ENCODE peak calls at places on chromosomes 13 and 19, in seven cellular contexts. One of them, this sample, is unnamed.

GRCh38 chr19:40616178-40616577 is 15.0 kb downstream of the LTBP4 start:
- DNase-seq in heart right ventricle: no peak
- DNase-seq in ovary: no peak
- DNase-seq in CD8-positive, alpha-beta memory T cell: no peak
- DNase-seq in adrenal gland: no peak
- DNase-seq in cardiac muscle cell: no peak
- DNase-seq in RWPE2: no peak
- DNase-seq in this sample: no peak

GRCh38 chr19:43207991-43208390 is 2.6 kb upstream of the PSG4 start:
- DNase-seq in heart right ventricle: no peak
- DNase-seq in ovary: no peak
- DNase-seq in CD8-positive, alpha-beta memory T cell: no peak
- DNase-seq in adrenal gland: no peak
- DNase-seq in cardiac muscle cell: no peak
- DNase-seq in RWPE2: no peak
- DNase-seq in this sample: no peak

GRCh38 chr13:113918580-113918979 is 54.7 kb upstream of the GAS6 start:
- DNase-seq in heart right ventricle: no peak
- DNase-seq in ovary: no peak
- DNase-seq in CD8-positive, alpha-beta memory T cell: no peak
- DNase-seq in adrenal gland: no peak
- DNase-seq in cardiac muscle cell: no peak
- DNase-seq in RWPE2: no peak
- DNase-seq in this sample: no peak

GRCh38 chr19:43776285-43776684 is 4.5 kb downstream of the KCNN4 start:
- DNase-seq in heart right ventricle: no peak
- DNase-seq in ovary: no peak
- DNase-seq in CD8-positive, alpha-beta memory T cell: no peak
- DNase-seq in adrenal gland: no peak
- DNase-seq in cardiac muscle cell: no peak
- DNase-seq in RWPE2: no peak
- DNase-seq in this sample: no peak

GRCh38 chr13:57311009-57311586 is 144.1 kb downstream of the PRR20E start:
- DNase-seq in heart right ventricle: no peak
- DNase-seq in ovary: no peak
- DNase-seq in CD8-positive, alpha-beta memory T cell: no peak
- DNase-seq in adrenal gland: no peak
- DNase-seq in cardiac muscle cell: no peak
- DNase-seq in RWPE2: no peak
- DNase-seq in this sample: peak; percentile 25

GRCh38 chr19:51690359-51691121 is 2.6 kb upstream of the SPACA6 start:
- DNase-seq in heart right ventricle: peak; percentile 78
- DNase-seq in ovary: peak; percentile 85
- DNase-seq in CD8-positive, alpha-beta memory T cell: peak; percentile 50
- DNase-seq in adrenal gland: peak; percentile 67
- DNase-seq in cardiac muscle cell: peak; percentile 91
- DNase-seq in RWPE2: no peak
- DNase-seq in this sample: peak; percentile 33

GRCh38 chr19:13461536-13461935 is 44.7 kb downstream of the CACNA1A start:
- DNase-seq in heart right ventricle: no peak
- DNase-seq in ovary: no peak
- DNase-seq in CD8-positive, alpha-beta memory T cell: no peak
- DNase-seq in adrenal gland: no peak
- DNase-seq in cardiac muscle cell: no peak
- DNase-seq in RWPE2: no peak
- DNase-seq in this sample: no peak

GRCh38 chr19:49950590-49950948 is 10.4 kb downstream of the SIGLEC11 start:
- DNase-seq in heart right ventricle: no peak
- DNase-seq in ovary: no peak
- DNase-seq in CD8-positive, alpha-beta memory T cell: no peak
- DNase-seq in adrenal gland: no peak
- DNase-seq in cardiac muscle cell: no peak
- DNase-seq in RWPE2: no peak
- DNase-seq in this sample: no peak

GRCh38 chr13:34734932-34735331 is 207.1 kb upstream of the NBEA start:
- DNase-seq in heart right ventricle: no peak
- DNase-seq in ovary: no peak
- DNase-seq in CD8-positive, alpha-beta memory T cell: no peak
- DNase-seq in adrenal gland: no peak
- DNase-seq in cardiac muscle cell: no peak
- DNase-seq in RWPE2: no peak
- DNase-seq in this sample: no peak

GRCh38 chr13:20843177-20843576 is 59.4 kb downstream of the XPO4 start:
- DNase-seq in heart right ventricle: no peak
- DNase-seq in ovary: no peak
- DNase-seq in CD8-positive, alpha-beta memory T cell: no peak
- DNase-seq in adrenal gland: no peak
- DNase-seq in cardiac muscle cell: peak; percentile 78
- DNase-seq in RWPE2: no peak
- DNase-seq in this sample: no peak

GRCh38 chr19:14943601-14944000 is 2.3 kb downstream of the OR7C2 start:
- DNase-seq in heart right ventricle: no peak
- DNase-seq in ovary: no peak
- DNase-seq in CD8-positive, alpha-beta memory T cell: no peak
- DNase-seq in adrenal gland: no peak
- DNase-seq in cardiac muscle cell: peak; percentile 35
- DNase-seq in RWPE2: no peak
- DNase-seq in this sample: no peak

GRCh38 chr13:112142401-112142930 is 75.5 kb downstream of the SOX1 start:
- DNase-seq in heart right ventricle: no peak
- DNase-seq in ovary: no peak
- DNase-seq in CD8-positive, alpha-beta memory T cell: no peak
- DNase-seq in adrenal gland: no peak
- DNase-seq in cardiac muscle cell: no peak
- DNase-seq in RWPE2: no peak
- DNase-seq in this sample: no peak

GRCh38 chr19:36436531-36436930 is 18.1 kb upstream of the ZFP82 start:
- DNase-seq in heart right ventricle: no peak
- DNase-seq in ovary: no peak
- DNase-seq in CD8-positive, alpha-beta memory T cell: no peak
- DNase-seq in adrenal gland: no peak
- DNase-seq in cardiac muscle cell: peak; percentile 13
- DNase-seq in RWPE2: no peak
- DNase-seq in this sample: no peak

GRCh38 chr13:69565334-69565733 is 542.3 kb upstream of the ATXN8OS start:
- DNase-seq in heart right ventricle: no peak
- DNase-seq in ovary: no peak
- DNase-seq in CD8-positive, alpha-beta memory T cell: no peak
- DNase-seq in adrenal gland: no peak
- DNase-seq in cardiac muscle cell: peak; percentile 0
- DNase-seq in RWPE2: no peak
- DNase-seq in this sample: no peak

GRCh38 chr13:110126391-110126961 is 180.5 kb downstream of the COL4A1 start:
- DNase-seq in heart right ventricle: peak; percentile 71
- DNase-seq in ovary: no peak
- DNase-seq in CD8-positive, alpha-beta memory T cell: no peak
- DNase-seq in adrenal gland: peak; percentile 80
- DNase-seq in cardiac muscle cell: peak; percentile 94
- DNase-seq in RWPE2: no peak
- DNase-seq in this sample: no peak

GRCh38 chr13:28089065-28089464 is 11.3 kb downstream of the FLT3 start:
- DNase-seq in heart right ventricle: no peak
- DNase-seq in ovary: no peak
- DNase-seq in CD8-positive, alpha-beta memory T cell: no peak
- DNase-seq in adrenal gland: no peak
- DNase-seq in cardiac muscle cell: no peak
- DNase-seq in RWPE2: no peak
- DNase-seq in this sample: no peak

GRCh38 chr19:788821-789472 is 8.3 kb upstream of the PTBP1 start:
- DNase-seq in heart right ventricle: no peak
- DNase-seq in ovary: no peak
- DNase-seq in CD8-positive, alpha-beta memory T cell: no peak
- DNase-seq in adrenal gland: no peak
- DNase-seq in cardiac muscle cell: no peak
- DNase-seq in RWPE2: no peak
- DNase-seq in this sample: no peak

GRCh38 chr13:37878921-37879320 is 9.3 kb upstream of the TRPC4 start:
- DNase-seq in heart right ventricle: no peak
- DNase-seq in ovary: no peak
- DNase-seq in CD8-positive, alpha-beta memory T cell: no peak
- DNase-seq in adrenal gland: no peak
- DNase-seq in cardiac muscle cell: no peak
- DNase-seq in RWPE2: no peak
- DNase-seq in this sample: no peak

GRCh38 chr13:48579167-48579918 is 46.5 kb upstream of the RCBTB2 start:
- DNase-seq in heart right ventricle: no peak
- DNase-seq in ovary: no peak
- DNase-seq in CD8-positive, alpha-beta memory T cell: no peak
- DNase-seq in adrenal gland: no peak
- DNase-seq in cardiac muscle cell: no peak
- DNase-seq in RWPE2: no peak
- DNase-seq in this sample: no peak

GRCh38 chr13:103663996-103664395 is 597.8 kb upstream of the SLC10A2 start:
- DNase-seq in heart right ventricle: no peak
- DNase-seq in ovary: no peak
- DNase-seq in CD8-positive, alpha-beta memory T cell: no peak
- DNase-seq in adrenal gland: no peak
- DNase-seq in cardiac muscle cell: no peak
- DNase-seq in RWPE2: no peak
- DNase-seq in this sample: no peak

DNA sequence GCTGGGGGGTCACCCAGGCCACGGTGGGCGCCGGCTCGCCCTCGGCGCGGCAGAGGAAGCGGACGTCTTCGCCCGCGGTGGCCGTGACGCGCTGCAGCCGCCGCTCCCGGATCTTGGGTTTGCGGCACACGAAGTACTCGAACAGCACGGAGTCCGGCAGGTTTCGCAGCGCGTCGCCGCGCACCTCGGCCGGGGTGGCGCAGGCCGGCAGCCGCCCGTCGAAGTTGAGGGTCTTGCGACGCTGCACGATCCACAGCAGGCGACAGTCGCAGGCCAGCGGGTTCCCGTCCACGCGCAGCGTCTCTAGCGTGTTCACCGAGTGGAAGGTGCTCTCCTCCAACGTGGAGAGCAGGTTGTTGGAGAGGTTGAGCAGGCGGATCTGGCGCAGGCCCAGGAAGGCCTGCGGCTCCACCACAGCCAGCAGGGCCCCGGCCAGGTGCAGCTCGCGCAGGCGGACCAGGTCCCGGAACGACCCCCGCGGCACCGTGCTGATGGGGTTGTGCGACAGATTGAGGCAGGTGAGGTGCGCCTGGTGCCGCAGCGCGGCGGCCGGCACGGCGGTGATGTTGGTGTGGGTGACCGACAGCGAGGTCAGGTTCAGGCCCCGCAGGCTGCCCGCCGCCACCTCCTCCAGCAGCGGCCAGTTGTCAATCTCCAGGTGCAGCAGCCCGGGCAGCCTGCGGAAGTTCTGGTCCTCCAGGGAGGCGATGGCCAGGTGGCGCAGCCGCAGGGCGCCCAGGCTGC is 8.6 kb upstream of the PEAK3 start:
- DNase-seq in heart right ventricle: no peak
- DNase-seq in ovary: no peak
- DNase-seq in CD8-positive, alpha-beta memory T cell: no peak
- DNase-seq in adrenal gland: no peak
- DNase-seq in cardiac muscle cell: no peak
- DNase-seq in RWPE2: no peak
- DNase-seq in this sample: no peak
- H3K4me3 ChIP-seq in heart right ventricle: peak overlapping the region; percentile 38
- H3K4me3 ChIP-seq in ovary: peak overlapping the region; percentile 1
- H3K4me3 ChIP-seq in CD8-positive, alpha-beta memory T cell: peak overlapping the region; percentile 81
- H3K4me3 ChIP-seq in adrenal gland: no peak overlapping the region
- H3K4me3 ChIP-seq in cardiac muscle cell: peak overlapping the region; percentile 14
- H3K4me3 ChIP-seq in RWPE2: peak overlapping the region; percentile 4
- H3K4me3 ChIP-seq in this sample: peak overlapping the region; percentile 22

GRCh38 chr13:24071016-24071415 is 89.5 kb upstream of the SPATA13 start:
- DNase-seq in heart right ventricle: no peak
- DNase-seq in ovary: no peak
- DNase-seq in CD8-positive, alpha-beta memory T cell: no peak
- DNase-seq in adrenal gland: no peak
- DNase-seq in cardiac muscle cell: no peak
- DNase-seq in RWPE2: no peak
- DNase-seq in this sample: no peak
- H3K4me1 ChIP-seq in heart right ventricle: peaks cover 17% of the 10 kb centered on the region
- H3K4me1 ChIP-seq in ovary: peaks cover 3% of the 10 kb centered on the region
- H3K4me1 ChIP-seq in CD8-positive, alpha-beta memory T cell: no peaks in the 10 kb centered on the region
- H3K4me1 ChIP-seq in adrenal gland: peaks cover 11% of the 10 kb centered on the region
- H3K4me1 ChIP-seq in cardiac muscle cell: no peaks in the 10 kb centered on the region
- H3K4me1 ChIP-seq in RWPE2: no peaks in the 10 kb centered on the region
- H3K4me1 ChIP-seq in this sample: peaks cover 3% of the 10 kb centered on the region

DNA sequence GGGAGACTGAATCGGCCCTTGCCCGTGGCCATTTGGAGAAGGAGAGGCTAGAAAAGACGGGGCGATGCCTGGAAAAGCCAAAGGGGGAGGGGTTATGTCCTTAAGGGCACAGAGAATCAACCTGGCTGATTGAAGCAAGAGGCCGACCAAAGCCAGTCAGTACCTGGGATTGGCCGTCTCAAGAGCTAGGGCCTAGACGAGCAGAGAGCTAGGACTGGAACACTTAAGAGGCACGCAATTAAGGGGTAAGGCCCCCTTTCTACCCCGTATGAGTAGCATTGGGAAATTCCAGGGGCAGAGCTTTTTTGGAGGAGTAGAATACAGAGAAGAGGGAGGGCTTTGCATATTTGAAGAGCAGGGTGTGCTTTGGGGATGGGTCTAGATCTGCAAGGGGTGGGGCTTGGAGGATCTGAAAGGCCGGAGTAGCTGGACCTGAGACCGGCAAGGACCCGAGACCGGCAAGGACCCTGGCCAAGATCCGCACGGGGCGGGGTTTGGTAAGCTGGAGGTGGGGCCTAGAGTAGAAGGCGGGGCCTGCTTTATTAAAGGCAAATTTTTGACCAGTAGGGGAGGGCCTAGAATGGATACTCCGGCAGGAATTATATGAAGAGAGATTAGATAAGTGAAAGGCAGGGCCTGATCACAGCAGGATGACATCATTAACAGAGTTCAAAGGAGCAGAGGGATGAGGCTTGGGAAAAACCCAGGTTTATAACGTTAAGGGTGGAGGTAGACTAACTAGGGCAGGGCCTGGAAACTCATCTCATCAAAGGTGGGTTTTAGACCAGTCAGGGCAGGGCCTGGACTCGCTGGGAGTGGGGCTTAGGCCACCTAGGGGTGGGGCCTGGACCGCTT is 10.7 kb upstream of the CACNG6 start:
- DNase-seq in heart right ventricle: no peak
- DNase-seq in ovary: no peak
- DNase-seq in CD8-positive, alpha-beta memory T cell: no peak
- DNase-seq in adrenal gland: no peak
- DNase-seq in cardiac muscle cell: peak; percentile 94
- DNase-seq in RWPE2: peak; percentile 91
- DNase-seq in this sample: no peak
- H3K4me3 ChIP-seq in heart right ventricle: peak overlapping the region; percentile 40
- H3K4me3 ChIP-seq in ovary: no peak overlapping the region
- H3K4me3 ChIP-seq in CD8-positive, alpha-beta memory T cell: no peak overlapping the region
- H3K4me3 ChIP-seq in adrenal gland: no peak overlapping the region
- H3K4me3 ChIP-seq in cardiac muscle cell: peak overlapping the region; percentile 23
- H3K4me3 ChIP-seq in RWPE2: peak overlapping the region; percentile 52
- H3K4me3 ChIP-seq in this sample: peak overlapping the region; percentile 36

DNA sequence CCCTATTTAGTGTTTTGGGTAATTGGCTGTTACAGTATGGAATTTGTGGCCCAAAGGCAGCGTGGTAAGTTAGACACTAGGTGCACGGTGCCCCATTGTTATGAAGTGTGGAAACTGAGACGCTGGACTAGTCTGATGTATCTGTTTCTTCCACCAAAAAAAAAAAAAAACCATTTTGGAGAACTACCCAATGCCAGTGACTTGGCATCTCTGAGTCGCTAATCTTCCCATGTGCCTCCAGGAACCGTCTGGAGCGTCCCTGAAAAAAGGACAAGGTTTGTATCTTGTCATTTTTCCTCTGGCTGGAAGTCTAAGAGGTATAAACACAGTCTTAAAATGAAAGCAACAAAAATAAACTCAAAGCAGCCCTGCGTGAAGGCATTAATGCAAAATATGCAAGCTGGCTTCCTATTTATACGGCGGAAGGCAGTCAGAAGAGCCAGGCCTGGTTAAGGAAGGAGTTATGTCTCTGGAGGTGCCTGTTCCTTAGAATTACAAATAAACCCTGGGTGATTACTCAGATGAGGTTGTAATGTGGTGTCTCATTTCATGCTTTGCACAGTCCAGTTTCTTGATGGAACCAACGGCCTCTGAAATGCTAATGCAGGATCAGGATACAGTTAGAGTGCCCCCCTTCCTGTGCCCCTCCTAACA is 20.2 kb downstream of the ACTN4 start:
- DNase-seq in heart right ventricle: no peak
- DNase-seq in ovary: no peak
- DNase-seq in CD8-positive, alpha-beta memory T cell: no peak
- DNase-seq in adrenal gland: no peak
- DNase-seq in cardiac muscle cell: no peak
- DNase-seq in RWPE2: no peak
- DNase-seq in this sample: no peak
- H3K4me1 ChIP-seq in heart right ventricle: peaks cover 98% of the 10 kb centered on the region
- H3K4me1 ChIP-seq in ovary: peaks cover 47% of the 10 kb centered on the region
- H3K4me1 ChIP-seq in CD8-positive, alpha-beta memory T cell: peaks cover 82% of the 10 kb centered on the region
- H3K4me1 ChIP-seq in adrenal gland: peaks cover 93% of the 10 kb centered on the region
- H3K4me1 ChIP-seq in cardiac muscle cell: peaks cover 90% of the 10 kb centered on the region
- H3K4me1 ChIP-seq in RWPE2: peaks cover 72% of the 10 kb centered on the region
- H3K4me1 ChIP-seq in this sample: peaks cover 29% of the 10 kb centered on the region